ENCODE peak calls at places on chromosomes 1 and 21, in seven cellular contexts. One of them, this sample, is unnamed.

GRCh38 chr1:118783095-118783758 is 204.9 kb downstream of the TBX15 start:
- DNase-seq in H9: no peak
- DNase-seq in neuronal stem cell: no peak
- DNase-seq in mesenchymal stem cell: no peak
- DNase-seq in H1: no peak
- DNase-seq in mesendoderm: peak
- DNase-seq in trophoblast cell: no peak
- DNase-seq in this sample: no peak

GRCh38 chr1:27152829-27153548 is 1.9 kb downstream of the SLC9A1 start:
- DNase-seq in mesenchymal stem cell: peak
- DNase-seq in mesendoderm: no peak
- DNase-seq in neuronal stem cell: no peak
- DNase-seq in H9: no peak
- DNase-seq in trophoblast cell: no peak
- DNase-seq in H1: no peak
- DNase-seq in this sample: no peak

GRCh38 chr1:37068897-37069296 is 34.6 kb upstream of the GRIK3 start:
- DNase-seq in mesendoderm: no peak
- DNase-seq in mesenchymal stem cell: no peak
- DNase-seq in H1: no peak
- DNase-seq in H9: no peak
- DNase-seq in neuronal stem cell: no peak
- DNase-seq in trophoblast cell: no peak
- DNase-seq in this sample: no peak

GRCh38 chr21:25811186-25811585 is 76.4 kb downstream of the GABPA start:
- DNase-seq in neuronal stem cell: no peak
- DNase-seq in H9: no peak
- DNase-seq in trophoblast cell: no peak
- DNase-seq in H1: no peak
- DNase-seq in mesenchymal stem cell: no peak
- DNase-seq in mesendoderm: no peak
- DNase-seq in this sample: no peak

GRCh38 chr1:78079580-78079979 is 33.8 kb downstream of the GIPC2 start:
- DNase-seq in H1: no peak
- DNase-seq in trophoblast cell: no peak
- DNase-seq in mesenchymal stem cell: peak
- DNase-seq in neuronal stem cell: no peak
- DNase-seq in mesendoderm: no peak
- DNase-seq in H9: no peak
- DNase-seq in this sample: peak

GRCh38 chr1:18854331-18855025 is 5.0 kb downstream of the TAS1R2 start:
- DNase-seq in neuronal stem cell: no peak
- DNase-seq in H9: no peak
- DNase-seq in trophoblast cell: no peak
- DNase-seq in mesendoderm: no peak
- DNase-seq in H1: no peak
- DNase-seq in mesenchymal stem cell: no peak
- DNase-seq in this sample: no peak

GRCh38 chr1:67429528-67430357 is 459 bp downstream of the SERBP1 start:
- DNase-seq in mesendoderm: peak
- DNase-seq in H9: no peak
- DNase-seq in neuronal stem cell: no peak
- DNase-seq in H1: no peak
- DNase-seq in trophoblast cell: no peak
- DNase-seq in mesenchymal stem cell: peak
- DNase-seq in this sample: no peak

GRCh38 chr1:209926045-209926444 is 12.0 kb upstream of the SYT14 start:
- DNase-seq in neuronal stem cell: no peak
- DNase-seq in trophoblast cell: no peak
- DNase-seq in H1: no peak
- DNase-seq in mesenchymal stem cell: no peak
- DNase-seq in mesendoderm: no peak
- DNase-seq in H9: no peak
- DNase-seq in this sample: peak

GRCh38 chr1:50704126-50704525 is 255.9 kb downstream of the FAF1 start:
- DNase-seq in mesenchymal stem cell: peak
- DNase-seq in H9: no peak
- DNase-seq in trophoblast cell: no peak
- DNase-seq in H1: no peak
- DNase-seq in neuronal stem cell: peak
- DNase-seq in mesendoderm: peak
- DNase-seq in this sample: peak

GRCh38 chr1:207745839-207746767 is 5.8 kb upstream of the CD46 start:
- DNase-seq in mesenchymal stem cell: no peak
- DNase-seq in H9: no peak
- DNase-seq in H1: no peak
- DNase-seq in neuronal stem cell: no peak
- DNase-seq in trophoblast cell: peak
- DNase-seq in mesendoderm: peak
- DNase-seq in this sample: no peak

GRCh38 chr1:114746450-114747121 is 11.2 kb downstream of the CSDE1 start:
- DNase-seq in H1: no peak
- DNase-seq in H9: no peak
- DNase-seq in mesendoderm: no peak
- DNase-seq in neuronal stem cell: no peak
- DNase-seq in mesenchymal stem cell: no peak
- DNase-seq in trophoblast cell: no peak
- DNase-seq in this sample: no peak

GRCh38 chr1:23561813-23562100 is 2.5 kb upstream of the ID3 start:
- DNase-seq in H1: no peak
- DNase-seq in trophoblast cell: peak
- DNase-seq in neuronal stem cell: no peak
- DNase-seq in mesenchymal stem cell: no peak
- DNase-seq in mesendoderm: no peak
- DNase-seq in H9: no peak
- DNase-seq in this sample: no peak

GRCh38 chr1:67833595-67833926 is 294 bp upstream of the GNG12 start:
- DNase-seq in neuronal stem cell: no peak
- DNase-seq in trophoblast cell: no peak
- DNase-seq in mesenchymal stem cell: peak
- DNase-seq in H1: no peak
- DNase-seq in H9: no peak
- DNase-seq in mesendoderm: no peak
- DNase-seq in this sample: peak

GRCh38 chr1:3135746-3136455 is 66.9 kb downstream of the PRDM16 start:
- DNase-seq in H9: no peak
- DNase-seq in H1: no peak
- DNase-seq in trophoblast cell: no peak
- DNase-seq in mesendoderm: no peak
- DNase-seq in mesenchymal stem cell: no peak
- DNase-seq in neuronal stem cell: no peak
- DNase-seq in this sample: no peak

GRCh38 chr1:94416901-94417701 is 1.1 kb upstream of the ABCD3 start:
- DNase-seq in H9: no peak
- DNase-seq in trophoblast cell: peak
- DNase-seq in mesendoderm: peak
- DNase-seq in neuronal stem cell: no peak
- DNase-seq in mesenchymal stem cell: peak
- DNase-seq in H1: no peak
- DNase-seq in this sample: peak

GRCh38 chr1:8871965-8872399 is 6.5 kb downstream of the ENO1 start:
- DNase-seq in neuronal stem cell: no peak
- DNase-seq in mesenchymal stem cell: peak
- DNase-seq in mesendoderm: no peak
- DNase-seq in trophoblast cell: no peak
- DNase-seq in H9: no peak
- DNase-seq in H1: no peak
- DNase-seq in this sample: peak

GRCh38 chr1:109980324-109981127 is 4.0 kb upstream of the AHCYL1 start:
- DNase-seq in H1: no peak
- DNase-seq in trophoblast cell: no peak
- DNase-seq in neuronal stem cell: no peak
- DNase-seq in mesendoderm: peak
- DNase-seq in mesenchymal stem cell: no peak
- DNase-seq in H9: peak
- DNase-seq in this sample: no peak

GRCh38 chr1:213622365-213623087 is 365.2 kb upstream of the PROX1 start:
- DNase-seq in trophoblast cell: no peak
- DNase-seq in H1: no peak
- DNase-seq in neuronal stem cell: no peak
- DNase-seq in mesendoderm: no peak
- DNase-seq in mesenchymal stem cell: no peak
- DNase-seq in H9: no peak
- DNase-seq in this sample: no peak

GRCh38 chr1:48026275-48026674 is 29.1 kb upstream of the TRABD2B start:
- DNase-seq in mesendoderm: peak
- DNase-seq in H1: no peak
- DNase-seq in trophoblast cell: no peak
- DNase-seq in neuronal stem cell: no peak
- DNase-seq in H9: no peak
- DNase-seq in mesenchymal stem cell: peak
- DNase-seq in this sample: peak

GRCh38 chr1:151157067-151157531 is 650 bp downstream of the TNFAIP8L2 start:
- DNase-seq in mesenchymal stem cell: no peak
- DNase-seq in trophoblast cell: no peak
- DNase-seq in H1: no peak
- DNase-seq in H9: no peak
- DNase-seq in neuronal stem cell: no peak
- DNase-seq in mesendoderm: no peak
- DNase-seq in this sample: no peak

GRCh38 chr1:209708297-209708696 is 3.7 kb downstream of the HSD11B1 start:
- DNase-seq in H9: no peak
- DNase-seq in neuronal stem cell: no peak
- DNase-seq in mesendoderm: no peak
- DNase-seq in trophoblast cell: no peak
- DNase-seq in mesenchymal stem cell: no peak
- DNase-seq in H1: no peak
- DNase-seq in this sample: no peak

GRCh38 chr1:38889589-38889988 is 8.2 kb upstream of the GJA9 start:
- DNase-seq in H1: peak
- DNase-seq in H9: no peak
- DNase-seq in trophoblast cell: peak
- DNase-seq in mesendoderm: no peak
- DNase-seq in neuronal stem cell: no peak
- DNase-seq in mesenchymal stem cell: no peak
- DNase-seq in this sample: no peak

GRCh38 chr1:152013664-152014237 is 20.1 kb upstream of the S100A10 start:
- DNase-seq in H9: peak
- DNase-seq in H1: peak
- DNase-seq in trophoblast cell: peak
- DNase-seq in mesenchymal stem cell: peak
- DNase-seq in mesendoderm: peak
- DNase-seq in neuronal stem cell: no peak
- DNase-seq in this sample: peak

GRCh38 chr1:185241127-185241526 is 75.9 kb downstream of the IVNS1ABP start:
- DNase-seq in H1: no peak
- DNase-seq in mesendoderm: peak
- DNase-seq in neuronal stem cell: peak
- DNase-seq in mesenchymal stem cell: no peak
- DNase-seq in H9: no peak
- DNase-seq in trophoblast cell: no peak
- DNase-seq in this sample: no peak

GRCh38 chr1:208211901-208212843 is 32.0 kb downstream of the PLXNA2 start:
- DNase-seq in H9: no peak
- DNase-seq in H1: no peak
- DNase-seq in mesendoderm: no peak
- DNase-seq in neuronal stem cell: no peak
- DNase-seq in trophoblast cell: peak
- DNase-seq in mesenchymal stem cell: no peak
- DNase-seq in this sample: no peak

DNA sequence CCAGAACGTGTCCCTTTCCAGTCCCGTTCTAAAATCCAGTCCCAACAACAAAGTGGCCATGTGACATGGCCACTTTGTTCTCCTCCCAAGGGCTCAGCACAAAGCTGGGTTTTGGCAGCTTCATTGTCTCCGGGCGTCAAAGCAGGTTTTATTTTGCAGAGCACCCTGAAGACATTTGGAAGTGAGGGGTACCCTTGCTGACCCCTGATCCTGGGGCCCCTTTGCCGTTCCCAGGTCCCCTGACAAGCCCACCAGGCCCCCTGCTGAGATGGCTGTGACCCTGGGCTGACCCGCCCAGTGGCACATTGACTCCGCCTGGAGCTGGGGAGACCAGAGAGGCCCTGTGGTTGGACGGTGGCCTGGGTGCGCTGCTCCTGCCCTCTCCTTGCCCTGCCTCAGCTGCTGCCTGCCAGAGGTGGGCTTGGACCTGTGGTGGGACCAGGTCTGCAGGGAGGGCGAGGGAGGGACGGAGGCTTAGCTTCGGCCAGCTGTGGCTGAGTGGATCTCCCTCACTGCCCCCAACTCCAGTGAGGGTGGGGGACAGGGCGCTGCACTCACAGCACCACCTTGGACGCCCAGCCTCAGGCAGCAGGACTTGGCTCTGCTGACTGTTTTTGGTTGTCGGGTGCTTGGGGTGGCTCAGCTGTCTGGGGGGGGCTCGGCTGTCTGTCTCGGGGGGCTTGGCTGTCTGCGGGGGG is 4.3 kb downstream of the PFKL start:
- DNase-seq in trophoblast cell: no peak
- DNase-seq in H9: no peak
- DNase-seq in mesenchymal stem cell: no peak
- DNase-seq in mesendoderm: no peak
- DNase-seq in H1: no peak
- DNase-seq in neuronal stem cell: no peak
- DNase-seq in this sample: no peak
- H2BK120ac ChIP-seq in trophoblast cell: no peak
- H2BK120ac ChIP-seq in H9: no peak
- H2BK120ac ChIP-seq in mesenchymal stem cell: no peak
- H2BK120ac ChIP-seq in mesendoderm: no peak
- H2BK120ac ChIP-seq in H1: no peak
- H2BK120ac ChIP-seq in neuronal stem cell: no peak
- H2BK120ac ChIP-seq in this sample: no peak

GRCh38 chr1:108861566-108861965 is 4.7 kb upstream of the AKNAD1 start:
- DNase-seq in H1: no peak
- DNase-seq in H9: no peak
- DNase-seq in mesendoderm: no peak
- DNase-seq in neuronal stem cell: no peak
- DNase-seq in mesenchymal stem cell: no peak
- DNase-seq in trophoblast cell: no peak
- DNase-seq in this sample: no peak
- H2BK120ac ChIP-seq in H1: no peak
- H2BK120ac ChIP-seq in H9: no peak
- H2BK120ac ChIP-seq in mesendoderm: no peak
- H2BK120ac ChIP-seq in neuronal stem cell: no peak
- H2BK120ac ChIP-seq in mesenchymal stem cell: no peak
- H2BK120ac ChIP-seq in trophoblast cell: no peak
- H2BK120ac ChIP-seq in this sample: no peak

GRCh38 chr1:183355181-183355580 is 63.0 kb downstream of the NMNAT2 start:
- DNase-seq in mesenchymal stem cell: no peak
- DNase-seq in H1: no peak
- DNase-seq in H9: no peak
- DNase-seq in neuronal stem cell: no peak
- DNase-seq in mesendoderm: no peak
- DNase-seq in trophoblast cell: no peak
- DNase-seq in this sample: no peak
- H2BK120ac ChIP-seq in mesenchymal stem cell: no peak
- H2BK120ac ChIP-seq in H1: no peak
- H2BK120ac ChIP-seq in H9: no peak
- H2BK120ac ChIP-seq in neuronal stem cell: no peak
- H2BK120ac ChIP-seq in mesendoderm: no peak
- H2BK120ac ChIP-seq in trophoblast cell: no peak
- H2BK120ac ChIP-seq in this sample: no peak

DNA sequence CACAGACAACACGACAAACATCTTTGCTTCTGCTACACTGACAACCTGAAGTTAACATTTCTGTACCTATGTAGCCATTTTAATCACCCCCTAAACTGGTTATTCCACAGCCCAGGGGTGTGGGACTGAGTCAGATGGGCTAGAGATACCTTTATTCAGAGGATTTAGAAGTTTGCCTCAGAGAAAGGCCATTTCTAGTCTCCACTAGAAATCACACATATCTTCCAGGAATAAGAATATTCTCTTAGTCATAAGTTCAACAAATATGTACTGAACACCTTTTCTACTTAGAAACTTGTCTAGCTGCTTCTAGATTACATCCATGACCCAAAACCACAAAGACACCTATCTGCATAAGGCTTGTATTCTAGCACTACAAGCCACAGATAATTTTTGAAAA is 38.8 kb downstream of the ERG start:
- DNase-seq in trophoblast cell: no peak
- DNase-seq in neuronal stem cell: no peak
- DNase-seq in H9: no peak
- DNase-seq in mesendoderm: no peak
- DNase-seq in H1: no peak
- DNase-seq in mesenchymal stem cell: no peak
- DNase-seq in this sample: no peak
- H2BK120ac ChIP-seq in trophoblast cell: no peak
- H2BK120ac ChIP-seq in neuronal stem cell: no peak
- H2BK120ac ChIP-seq in H9: no peak
- H2BK120ac ChIP-seq in mesendoderm: no peak
- H2BK120ac ChIP-seq in H1: no peak
- H2BK120ac ChIP-seq in mesenchymal stem cell: no peak
- H2BK120ac ChIP-seq in this sample: no peak